ENCODE peak calls at places on chromosomes 2 and 18, in four cellular contexts. One of them, this sample, is unnamed.

GRCh38 chr2:162217596-162217995 is 25.6 kb downstream of the FAP start:
- DNase-seq in MM.1S: no peak
- DNase-seq in PC-3: no peak
- DNase-seq in GM23338: no peak
- DNase-seq in this sample: no peak

GRCh38 chr2:180728928-180729559 is 251.4 kb upstream of the UBE2E3 start:
- DNase-seq in MM.1S: no peak
- DNase-seq in PC-3: peak; percentile 90
- DNase-seq in GM23338: no peak
- DNase-seq in this sample: no peak

GRCh38 chr2:164920430-164920829 is 34.9 kb downstream of the SLC38A11 start:
- DNase-seq in MM.1S: peak; percentile 55
- DNase-seq in PC-3: peak; percentile 83
- DNase-seq in GM23338: no peak
- DNase-seq in this sample: peak; percentile 65

GRCh38 chr2:20356042-20356441 is 5.4 kb upstream of the PUM2 start:
- DNase-seq in GM23338: no peak
- DNase-seq in PC-3: peak; percentile 78
- DNase-seq in MM.1S: no peak
- DNase-seq in this sample: no peak

GRCh38 chr2:85326406-85326945 is 1.3 kb downstream of the TGOLN2 start:
- DNase-seq in MM.1S: peak; percentile 66
- DNase-seq in PC-3: peak; percentile 16
- DNase-seq in GM23338: no peak
- DNase-seq in this sample: no peak

GRCh38 chr2:11030909-11031308 is 119.2 kb downstream of the KCNF1 start:
- DNase-seq in GM23338: no peak
- DNase-seq in MM.1S: no peak
- DNase-seq in PC-3: no peak
- DNase-seq in this sample: no peak

GRCh38 chr2:27891820-27892105 is 1.2 kb downstream of the BABAM2 start:
- DNase-seq in MM.1S: no peak
- DNase-seq in PC-3: peak; percentile 27
- DNase-seq in GM23338: no peak
- DNase-seq in this sample: no peak

GRCh38 chr2:10829304-10829703 is 16.7 kb upstream of the PDIA6 start:
- DNase-seq in MM.1S: no peak
- DNase-seq in GM23338: no peak
- DNase-seq in PC-3: no peak
- DNase-seq in this sample: no peak

GRCh38 chr2:62578837-62579640 is 73.0 kb upstream of the TMEM17 start:
- DNase-seq in PC-3: peak; percentile 95
- DNase-seq in GM23338: no peak
- DNase-seq in MM.1S: peak; percentile 20
- DNase-seq in this sample: no peak

GRCh38 chr2:43005211-43005974 is 213.0 kb upstream of the HAAO start:
- DNase-seq in PC-3: no peak
- DNase-seq in MM.1S: no peak
- DNase-seq in GM23338: no peak
- DNase-seq in this sample: peak; percentile 79

GRCh38 chr2:50687327-50687726 is 344.6 kb downstream of the NRXN1 start:
- DNase-seq in MM.1S: no peak
- DNase-seq in GM23338: no peak
- DNase-seq in PC-3: no peak
- DNase-seq in this sample: no peak

GRCh38 chr2:216692636-216693413 is 2.5 kb downstream of the IGFBP5 start:
- DNase-seq in MM.1S: peak; percentile 72
- DNase-seq in GM23338: peak; percentile 84
- DNase-seq in PC-3: peak; percentile 80
- DNase-seq in this sample: peak; percentile 88

GRCh38 chr2:24836206-24836605 is 43.0 kb downstream of the CENPO start:
- DNase-seq in MM.1S: no peak
- DNase-seq in GM23338: no peak
- DNase-seq in PC-3: no peak
- DNase-seq in this sample: no peak
- H3K9me2 ChIP-seq in MM.1S: no peaks in the 10 kb centered on the region
- H3K9me2 ChIP-seq in GM23338: no peaks in the 10 kb centered on the region
- H3K9me2 ChIP-seq in PC-3: no peaks in the 10 kb centered on the region
- H3K9me2 ChIP-seq in this sample: no peaks in the 10 kb centered on the region

DNA sequence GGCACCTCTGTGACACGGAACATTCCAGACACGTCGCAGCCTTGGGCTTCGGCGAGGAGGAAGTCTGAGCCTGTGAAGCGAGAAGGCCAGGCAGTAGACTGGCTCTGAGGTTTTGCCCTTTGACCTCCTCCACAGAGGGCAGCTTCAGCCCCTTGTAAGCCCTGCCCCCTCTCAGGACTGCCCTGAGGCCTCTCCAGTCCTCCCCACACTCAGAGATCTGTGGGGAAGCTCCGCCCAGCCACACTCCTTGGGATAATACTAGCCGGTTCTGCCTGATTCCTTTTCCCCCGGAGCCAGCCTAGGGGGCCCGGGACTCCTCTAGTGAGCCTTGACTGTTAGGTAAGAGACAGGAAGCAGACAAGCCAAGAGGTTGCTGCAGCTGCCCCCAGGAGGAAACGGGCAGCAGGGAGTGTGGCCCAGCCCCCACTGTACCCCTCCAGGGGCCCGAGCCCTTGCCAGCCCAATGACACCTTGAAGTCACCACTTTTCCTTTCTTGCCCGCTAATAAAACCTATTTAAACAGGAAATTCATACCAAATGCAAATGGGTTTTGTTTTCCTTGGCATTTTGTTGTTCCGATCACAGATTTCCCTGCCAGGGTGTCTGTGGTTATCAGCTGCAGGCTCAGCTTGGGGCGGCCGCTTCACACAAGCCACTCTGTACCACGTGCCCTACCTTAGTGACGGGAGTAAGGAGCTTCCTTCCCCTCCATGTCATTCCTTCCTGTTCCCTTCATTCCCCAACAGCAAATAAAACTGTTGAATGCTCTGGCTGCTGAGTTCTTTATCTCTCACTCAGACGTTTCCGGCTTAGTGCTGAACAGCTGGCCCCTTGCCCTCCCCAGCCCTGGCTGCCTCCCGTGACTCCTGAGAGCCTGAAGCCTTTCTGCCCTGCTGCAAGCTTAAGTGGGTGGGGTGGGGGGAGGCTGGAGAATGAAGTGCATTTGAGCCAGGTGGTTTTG is 124.7 kb downstream of the CABLES1 start:
- DNase-seq in MM.1S: no peak
- DNase-seq in PC-3: peak; percentile 89
- DNase-seq in GM23338: peak; percentile 80
- DNase-seq in this sample: peak; percentile 89
- H3K4me3 ChIP-seq in MM.1S: no peak overlapping the region
- H3K4me3 ChIP-seq in PC-3: peak overlapping the region; percentile 48
- H3K4me3 ChIP-seq in GM23338: peak overlapping the region; percentile 3
- H3K4me3 ChIP-seq in this sample: no peak overlapping the region

GRCh38 chr2:3040066-3040428 is 337.6 kb downstream of the EIPR1 start:
- DNase-seq in GM23338: no peak
- DNase-seq in PC-3: no peak
- DNase-seq in MM.1S: no peak
- DNase-seq in this sample: no peak
- H3K9me2 ChIP-seq in GM23338: no peaks in the 10 kb centered on the region
- H3K9me2 ChIP-seq in PC-3: no peaks in the 10 kb centered on the region
- H3K9me2 ChIP-seq in MM.1S: no peaks in the 10 kb centered on the region
- H3K9me2 ChIP-seq in this sample: no peaks in the 10 kb centered on the region

GRCh38 chr2:109185338-109185737 is 56.3 kb downstream of the SH3RF3 start:
- DNase-seq in GM23338: no peak
- DNase-seq in PC-3: no peak
- DNase-seq in MM.1S: no peak
- DNase-seq in this sample: no peak
- H3K4me3 ChIP-seq in GM23338: no peak overlapping the region
- H3K4me3 ChIP-seq in PC-3: no peak overlapping the region
- H3K4me3 ChIP-seq in MM.1S: no peak overlapping the region
- H3K4me3 ChIP-seq in this sample: no peak overlapping the region